ENCODE peak calls at places on chromosomes 12 and 14, in seven cellular contexts. T is esophagus muscularis mucosa, Z is HCT116, K is uterus, I is right lobe of liver, P is thyroid gland, R is sigmoid colon. M is an unnamed sample.

GRCh38 chr14:105486974-105487448 is 325 bp downstream of the CRIP1 start:
- DNase-seq in T (no peak), Z (no peak), K (peak), I (no peak), P (no peak), R (peak), M (no peak)

GRCh38 chr12:109197327-109197726 is 80.9 kb downstream of the ACACB start:
- DNase-seq in T (no peak), Z (no peak), K (no peak), I (peak), P (no peak), R (no peak), M (no peak)

GRCh38 chr14:100524233-100524932 is 62.8 kb downstream of the BEGAIN start:
- DNase-seq in T (peak), Z (no peak), K (no peak), I (no peak), P (no peak), R (peak), M (no peak)

GRCh38 chr12:32893008-32893407 is 3.6 kb downstream of the PKP2 start:
- DNase-seq in T (no peak), Z (no peak), K (no peak), I (no peak), P (no peak), R (no peak), M (no peak)

GRCh38 chr12:94831081-94831747 is 172.3 kb downstream of the NDUFA12 start:
- DNase-seq in T (peak), Z (no peak), K (no peak), I (no peak), P (no peak), R (no peak), M (peak)

GRCh38 chr12:127083028-127083949 is 1183.7 kb upstream of the TMEM132C start:
- DNase-seq in T (no peak), Z (peak), K (no peak), I (no peak), P (peak), R (no peak), M (peak)

GRCh38 chr14:95891742-95892141 is 15.1 kb downstream of the TUNAR start:
- DNase-seq in T (no peak), Z (peak), K (no peak), I (no peak), P (no peak), R (no peak), M (peak)

GRCh38 chr12:70383886-70384285 is 17.8 kb downstream of the KCNMB4 start:
- DNase-seq in T (no peak), Z (no peak), K (no peak), I (no peak), P (no peak), R (no peak), M (no peak)

GRCh38 chr14:73732006-73732405 is 17.8 kb upstream of the PNMA1 start:
- DNase-seq in T (no peak), Z (no peak), K (no peak), I (peak), P (no peak), R (no peak), M (peak)

GRCh38 chr12:38875571-38876228 is 29.7 kb downstream of the CPNE8 start:
- DNase-seq in T (no peak), Z (no peak), K (no peak), I (no peak), P (no peak), R (no peak), M (no peak)

GRCh38 chr12:75020068-75020557 is 189.5 kb downstream of the KCNC2 start:
- DNase-seq in T (no peak), Z (peak), K (no peak), I (no peak), P (no peak), R (no peak), M (no peak)

GRCh38 chr14:24992624-24993360 is 57.2 kb downstream of the STXBP6 start:
- DNase-seq in T (no peak), Z (no peak), K (no peak), I (no peak), P (no peak), R (no peak), M (no peak)

GRCh38 chr12:128644664-128645296 is 179.0 kb downstream of the SLC15A4 start:
- DNase-seq in T (no peak), Z (no peak), K (no peak), I (peak), P (peak), R (no peak), M (peak)

GRCh38 chr12:52873832-52874572 is 25.2 kb upstream of the KRT78 start:
- DNase-seq in T (peak), Z (peak), K (peak), I (peak), P (peak), R (peak), M (peak)

GRCh38 chr12:57149309-57149900 is 2.0 kb upstream of the LRP1-AS start:
- DNase-seq in T (no peak), Z (no peak), K (peak), I (no peak), P (peak), R (peak), M (peak)

GRCh38 chr12:57583008-57583831 is 7.8 kb upstream of the PIP4K2C start:
- DNase-seq in T (no peak), Z (peak), K (peak), I (peak), P (peak), R (peak), M (peak)

GRCh38 chr12:23083267-23083666 is 458.3 kb downstream of the ETNK1 start:
- DNase-seq in T (no peak), Z (no peak), K (no peak), I (no peak), P (no peak), R (no peak), M (no peak)

GRCh38 chr12:12714276-12715001 is 2.7 kb upstream of the CDKN1B start:
- DNase-seq in T (peak), Z (no peak), K (no peak), I (no peak), P (peak), R (no peak), M (peak)

GRCh38 chr12:12800406-12801180 is 12.6 kb upstream of the DDX47 start:
- DNase-seq in T (no peak), Z (no peak), K (no peak), I (no peak), P (no peak), R (no peak), M (no peak)

GRCh38 chr12:113276946-113277500 is 55.8 kb downstream of the TPCN1 start:
- DNase-seq in T (no peak), Z (no peak), K (no peak), I (no peak), P (no peak), R (peak), M (no peak)

GRCh38 chr12:118334939-118335567 is 37.7 kb downstream of the TAOK3 start:
- DNase-seq in T (no peak), Z (no peak), K (no peak), I (no peak), P (peak), R (no peak), M (no peak)

GRCh38 chr14:41606249-41607118 is at the start of gene LRFN5:
- DNase-seq in T (no peak), Z (no peak), K (peak), I (no peak), P (peak), R (peak), M (peak)

GRCh38 chr14:41605550-41606248 is 977 bp upstream of the LRFN5 start:
- DNase-seq in T (no peak), Z (no peak), K (peak), I (no peak), P (no peak), R (peak), M (peak)

GRCh38 chr14:41607966-41608663 is 1.4 kb downstream of the LRFN5 start:
- DNase-seq in T (no peak), Z (no peak), K (no peak), I (no peak), P (no peak), R (peak), M (peak)

GRCh38 chr14:41607119-41607785 is 576 bp downstream of the LRFN5 start:
- DNase-seq in T (no peak), Z (no peak), K (no peak), I (no peak), P (no peak), R (no peak), M (peak)

DNA sequence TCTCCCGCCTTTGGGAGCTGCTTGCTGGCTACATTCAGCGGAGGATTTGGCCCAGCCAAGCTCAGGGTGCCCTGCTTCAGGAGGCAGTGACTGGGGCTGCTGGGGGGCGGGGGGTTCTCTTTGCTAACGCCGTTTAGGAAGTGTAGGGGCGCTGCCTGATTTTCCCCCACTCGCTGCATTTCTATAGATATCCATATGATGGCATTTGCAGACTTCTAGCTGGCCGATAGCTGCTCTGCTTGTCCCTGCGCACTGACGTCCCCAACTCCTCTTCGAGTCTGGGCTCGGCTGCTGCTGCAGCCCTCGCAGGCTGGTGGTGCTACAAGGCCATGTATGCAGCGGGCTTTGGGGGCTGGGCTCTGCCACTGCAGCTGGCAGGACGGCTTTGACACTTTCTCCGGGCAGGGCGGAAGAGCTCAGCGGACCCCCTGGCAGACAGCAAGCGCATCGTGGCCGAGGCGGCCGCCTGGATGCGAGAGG is 3.1 kb downstream of the LRFN5 start:
- DNase-seq in T (no peak), Z (no peak), K (peak), I (no peak), P (peak), R (peak), M (peak)
- H3K4me3 ChIP-seq in T (peak), Z (no peak), K (no peak), I (no peak), P (no peak), R (peak), M (peak)

GRCh38 chr14:91245029-91245428 is 525 bp upstream of the GPR68 start:
- DNase-seq in T (no peak), Z (no peak), K (no peak), I (no peak), P (no peak), R (no peak), M (no peak)

GRCh38 chr14:91244501-91244901 is at the start of gene GPR68:
- DNase-seq in T (no peak), Z (no peak), K (peak), I (no peak), P (no peak), R (peak), M (no peak)

GRCh38 chr14:91243098-91243483 is 1.4 kb downstream of the GPR68 start:
- DNase-seq in T (no peak), Z (no peak), K (no peak), I (no peak), P (no peak), R (no peak), M (no peak)

GRCh38 chr14:91242635-91243034 is 1.9 kb downstream of the GPR68 start:
- DNase-seq in T (no peak), Z (no peak), K (no peak), I (no peak), P (no peak), R (no peak), M (no peak)

GRCh38 chr14:91241848-91242247 is 2.7 kb downstream of the GPR68 start:
- DNase-seq in T (no peak), Z (no peak), K (no peak), I (no peak), P (no peak), R (no peak), M (no peak)
- TF ChIP-seq POLR2A in T (no peak), Z (no peak), K (no peak), I (no peak), P (no peak), R (no peak), M (no peak)

GRCh38 chr14:85482549-85482948 is 47.4 kb upstream of the FLRT2 start:
- DNase-seq in T (no peak), Z (no peak), K (no peak), I (no peak), P (no peak), R (no peak), M (no peak)

GRCh38 chr14:85481471-85481870 is 48.5 kb upstream of the FLRT2 start:
- DNase-seq in T (no peak), Z (no peak), K (no peak), I (no peak), P (no peak), R (no peak), M (no peak)

GRCh38 chr14:85483037-85483436 is 46.9 kb upstream of the FLRT2 start:
- DNase-seq in T (no peak), Z (no peak), K (no peak), I (no peak), P (no peak), R (no peak), M (no peak)

GRCh38 chr14:85487215-85487614 is 42.7 kb upstream of the FLRT2 start:
- DNase-seq in T (no peak), Z (no peak), K (no peak), I (no peak), P (no peak), R (no peak), M (no peak)

GRCh38 chr14:85483652-85484051 is 46.3 kb upstream of the FLRT2 start:
- DNase-seq in T (no peak), Z (no peak), K (no peak), I (no peak), P (no peak), R (no peak), M (no peak)
- H3K27ac ChIP-seq in T (no peak), Z (no peak), K (no peak), I (no peak), P (no peak), R (no peak), M (no peak)

GRCh38 chr14:89753828-89754439 is 200.6 kb downstream of the EFCAB11 start:
- DNase-seq in T (no peak), Z (no peak), K (no peak), I (no peak), P (no peak), R (no peak), M (no peak)
- H3K4me3 ChIP-seq in T (no peak), Z (no peak), K (no peak), I (no peak), P (no peak), R (no peak), M (no peak)

DNA sequence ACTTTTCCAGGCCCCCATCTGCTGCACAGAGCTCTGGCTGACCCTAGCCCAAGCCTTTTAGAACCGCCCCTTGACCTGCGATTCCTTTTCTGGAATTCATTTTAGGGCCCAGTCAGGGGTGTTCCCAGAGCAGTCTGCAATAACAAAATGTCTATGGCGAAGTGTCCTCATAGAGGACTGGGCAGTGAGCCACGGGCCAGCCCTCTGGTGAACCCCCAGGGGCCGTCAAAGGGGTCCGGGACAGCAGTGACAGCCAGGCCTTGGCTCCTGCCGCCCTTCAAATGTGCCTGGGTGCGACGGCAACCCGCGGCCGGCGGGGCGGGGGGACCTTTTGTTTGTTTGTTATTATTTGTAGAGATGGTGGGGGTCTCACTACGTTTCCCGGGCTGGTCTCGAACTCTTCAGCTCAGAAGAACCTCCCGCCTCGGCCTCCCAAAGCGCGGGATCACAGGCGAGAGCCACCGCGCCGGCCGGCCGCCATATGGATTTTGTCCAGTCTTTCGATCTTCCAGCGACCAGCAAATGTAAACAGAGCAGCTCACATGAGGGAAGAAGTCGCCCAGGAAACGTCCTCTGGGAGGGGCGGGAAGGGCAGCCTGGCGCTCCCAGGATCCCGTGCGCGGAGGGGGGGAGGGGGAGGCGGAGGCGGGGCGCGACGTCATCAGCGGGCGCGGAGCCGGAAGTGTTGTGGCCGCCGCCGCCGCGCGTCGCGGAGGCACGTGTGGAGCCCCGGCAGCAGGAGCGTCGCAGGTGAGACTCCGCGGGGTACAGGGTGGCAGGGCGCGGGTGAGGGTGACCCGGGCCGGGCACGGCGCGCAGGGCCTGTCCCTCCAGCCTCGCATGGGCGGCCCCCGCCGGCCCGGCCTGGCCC is at the start of gene TRMT61A:
- DNase-seq in T (peak), Z (peak), K (peak), I (peak), P (peak), R (peak), M (peak)
- TF ChIP-seq POLR2A in T (no peak), Z (no peak), K (no peak), I (peak), P (no peak), R (peak), M (peak)

GRCh38 chr14:97273540-97273939 is 476.4 kb downstream of the VRK1 start:
- DNase-seq in T (no peak), Z (no peak), K (no peak), I (no peak), P (no peak), R (no peak), M (no peak)

GRCh38 chr14:97276573-97276972 is 479.4 kb downstream of the VRK1 start:
- DNase-seq in T (no peak), Z (no peak), K (no peak), I (no peak), P (no peak), R (no peak), M (no peak)

GRCh38 chr14:97275276-97275675 is 478.1 kb downstream of the VRK1 start:
- DNase-seq in T (peak), Z (no peak), K (no peak), I (no peak), P (no peak), R (no peak), M (no peak)

GRCh38 chr14:97277711-97278110 is 480.5 kb downstream of the VRK1 start:
- DNase-seq in T (peak), Z (no peak), K (no peak), I (no peak), P (no peak), R (no peak), M (no peak)

GRCh38 chr14:97274626-97275025 is 477.4 kb downstream of the VRK1 start:
- DNase-seq in T (peak), Z (no peak), K (no peak), I (no peak), P (no peak), R (no peak), M (no peak)
- H3K27ac ChIP-seq in T (no peak), Z (no peak), K (no peak), I (no peak), P (no peak), R (no peak), M (no peak)

GRCh38 chr12:89461190-89461589 is 63.4 kb downstream of the GALNT4 start:
- DNase-seq in T (no peak), Z (no peak), K (no peak), I (no peak), P (no peak), R (no peak), M (peak)
- H3K4me3 ChIP-seq in T (peak), Z (no peak), K (no peak), I (no peak), P (no peak), R (no peak), M (no peak)